ENCODE peak calls at places on chromosomes 11 and 22, in four cellular contexts. One of them, this sample, is unnamed.

GRCh38 chr11:36431429-36432092 is 78.5 kb downstream of the TRAF6 start:
- DNase-seq in C1 segment of cervical spinal cord: no peak
- DNase-seq in stromal cell of bone marrow: peak; percentile 86
- DNase-seq in CD8-positive, alpha-beta memory T cell: no peak
- DNase-seq in this sample: no peak

GRCh38 chr11:85619497-85619896 is 7.6 kb downstream of the DLG2 start:
- DNase-seq in stromal cell of bone marrow: no peak
- DNase-seq in CD8-positive, alpha-beta memory T cell: no peak
- DNase-seq in C1 segment of cervical spinal cord: no peak
- DNase-seq in this sample: no peak

GRCh38 chr11:78217650-78218541 is 29.2 kb downstream of the USP35 start:
- DNase-seq in C1 segment of cervical spinal cord: no peak
- DNase-seq in CD8-positive, alpha-beta memory T cell: no peak
- DNase-seq in stromal cell of bone marrow: no peak
- DNase-seq in this sample: no peak

GRCh38 chr22:23075525-23076216 is 5.4 kb downstream of the GNAZ start:
- DNase-seq in CD8-positive, alpha-beta memory T cell: no peak
- DNase-seq in stromal cell of bone marrow: no peak
- DNase-seq in C1 segment of cervical spinal cord: no peak
- DNase-seq in this sample: no peak

GRCh38 chr22:19974233-19974861 is 32.7 kb upstream of the TXNRD2 start:
- DNase-seq in stromal cell of bone marrow: no peak
- DNase-seq in CD8-positive, alpha-beta memory T cell: no peak
- DNase-seq in C1 segment of cervical spinal cord: no peak
- DNase-seq in this sample: no peak

GRCh38 chr11:48028909-48029685 is 48.7 kb downstream of the PTPRJ start:
- DNase-seq in CD8-positive, alpha-beta memory T cell: no peak
- DNase-seq in C1 segment of cervical spinal cord: no peak
- DNase-seq in stromal cell of bone marrow: no peak
- DNase-seq in this sample: no peak

GRCh38 chr11:83092488-83093384 is 21.0 kb upstream of the RAB30 start:
- DNase-seq in stromal cell of bone marrow: no peak
- DNase-seq in CD8-positive, alpha-beta memory T cell: no peak
- DNase-seq in C1 segment of cervical spinal cord: no peak
- DNase-seq in this sample: no peak

GRCh38 chr22:39290248-39290720 is 29.1 kb downstream of the RPL3 start:
- DNase-seq in stromal cell of bone marrow: no peak
- DNase-seq in CD8-positive, alpha-beta memory T cell: no peak
- DNase-seq in C1 segment of cervical spinal cord: no peak
- DNase-seq in this sample: no peak

GRCh38 chr11:131837562-131837961 is 467.1 kb downstream of the NTM start:
- DNase-seq in stromal cell of bone marrow: no peak
- DNase-seq in C1 segment of cervical spinal cord: no peak
- DNase-seq in CD8-positive, alpha-beta memory T cell: no peak
- DNase-seq in this sample: no peak

GRCh38 chr11:7031346-7031957 is 11.2 kb downstream of the NLRP14 start:
- DNase-seq in stromal cell of bone marrow: no peak
- DNase-seq in CD8-positive, alpha-beta memory T cell: no peak
- DNase-seq in C1 segment of cervical spinal cord: no peak
- DNase-seq in this sample: no peak

GRCh38 chr11:1193326-1194230 is 29.3 kb upstream of the MUC5B start:
- DNase-seq in CD8-positive, alpha-beta memory T cell: peak; percentile 37
- DNase-seq in C1 segment of cervical spinal cord: no peak
- DNase-seq in stromal cell of bone marrow: no peak
- DNase-seq in this sample: no peak

GRCh38 chr11:64003807-64004589 is 17.8 kb downstream of the OTUB1 start:
- DNase-seq in CD8-positive, alpha-beta memory T cell: no peak
- DNase-seq in stromal cell of bone marrow: no peak
- DNase-seq in C1 segment of cervical spinal cord: no peak
- DNase-seq in this sample: no peak

GRCh38 chr22:23537421-23537820 is 42.7 kb downstream of the IGLL1 start:
- DNase-seq in CD8-positive, alpha-beta memory T cell: no peak
- DNase-seq in stromal cell of bone marrow: no peak
- DNase-seq in C1 segment of cervical spinal cord: no peak
- DNase-seq in this sample: no peak

GRCh38 chr11:119782021-119782420 is 53.0 kb upstream of the NECTIN1 start:
- DNase-seq in C1 segment of cervical spinal cord: no peak
- DNase-seq in CD8-positive, alpha-beta memory T cell: no peak
- DNase-seq in stromal cell of bone marrow: no peak
- DNase-seq in this sample: no peak

GRCh38 chr11:65152157-65152556 is 17.8 kb upstream of the SYVN1 start:
- DNase-seq in C1 segment of cervical spinal cord: no peak
- DNase-seq in stromal cell of bone marrow: no peak
- DNase-seq in CD8-positive, alpha-beta memory T cell: no peak
- DNase-seq in this sample: no peak

This sample was measured in T-helper 2 cell.